ENCODE peak calls at places on chromosome 2, in eight cellular contexts. One of them, this sample, is unnamed.

GRCh38 chr2:112812318-112813042 is 24.1 kb downstream of the IL1B start:
- DNase-seq in cardiac muscle cell: no peak
- DNase-seq in stomach: no peak
- DNase-seq in HuH-7: no peak
- DNase-seq in A549: no peak
- DNase-seq in mucosa of gallbladder: no peak
- DNase-seq in dorsolateral prefrontal cortex: no peak
- DNase-seq in left ventricle myocardium inferior: no peak
- DNase-seq in this sample: no peak

GRCh38 chr2:71778514-71779305 is 325.3 kb downstream of the DYSF start:
- DNase-seq in A549: no peak
- DNase-seq in dorsolateral prefrontal cortex: no peak
- DNase-seq in mucosa of gallbladder: no peak
- DNase-seq in HuH-7: no peak
- DNase-seq in stomach: no peak
- DNase-seq in left ventricle myocardium inferior: no peak
- DNase-seq in cardiac muscle cell: peak; percentile 24
- DNase-seq in this sample: no peak

GRCh38 chr2:174444761-174445160 is 42.1 kb downstream of the GPR155 start:
- DNase-seq in stomach: no peak
- DNase-seq in dorsolateral prefrontal cortex: no peak
- DNase-seq in mucosa of gallbladder: no peak
- DNase-seq in left ventricle myocardium inferior: no peak
- DNase-seq in HuH-7: no peak
- DNase-seq in A549: no peak
- DNase-seq in cardiac muscle cell: no peak
- DNase-seq in this sample: no peak

GRCh38 chr2:167787021-167787420 is 460.4 kb downstream of the STK39 start:
- DNase-seq in stomach: no peak
- DNase-seq in mucosa of gallbladder: peak; percentile 47
- DNase-seq in A549: no peak
- DNase-seq in dorsolateral prefrontal cortex: no peak
- DNase-seq in left ventricle myocardium inferior: no peak
- DNase-seq in cardiac muscle cell: no peak
- DNase-seq in HuH-7: peak; percentile 55
- DNase-seq in this sample: no peak

GRCh38 chr2:119429225-119430000 is 2.2 kb upstream of the TMEM37 start:
- DNase-seq in mucosa of gallbladder: peak; percentile 82
- DNase-seq in A549: no peak
- DNase-seq in stomach: no peak
- DNase-seq in dorsolateral prefrontal cortex: no peak
- DNase-seq in cardiac muscle cell: no peak
- DNase-seq in left ventricle myocardium inferior: no peak
- DNase-seq in HuH-7: no peak
- DNase-seq in this sample: no peak

GRCh38 chr2:174952607-174953006 is 52.6 kb downstream of the CHN1 start:
- DNase-seq in A549: no peak
- DNase-seq in cardiac muscle cell: no peak
- DNase-seq in stomach: no peak
- DNase-seq in mucosa of gallbladder: no peak
- DNase-seq in left ventricle myocardium inferior: no peak
- DNase-seq in dorsolateral prefrontal cortex: no peak
- DNase-seq in HuH-7: no peak
- DNase-seq in this sample: no peak

GRCh38 chr2:229725716-229726346 is 11.5 kb upstream of the DNER start:
- DNase-seq in mucosa of gallbladder: no peak
- DNase-seq in left ventricle myocardium inferior: no peak
- DNase-seq in A549: peak; percentile 62
- DNase-seq in dorsolateral prefrontal cortex: no peak
- DNase-seq in HuH-7: no peak
- DNase-seq in stomach: no peak
- DNase-seq in cardiac muscle cell: no peak
- DNase-seq in this sample: no peak

GRCh38 chr2:25559148-25559547 is 114.2 kb downstream of the DTNB start:
- DNase-seq in stomach: no peak
- DNase-seq in left ventricle myocardium inferior: no peak
- DNase-seq in HuH-7: no peak
- DNase-seq in cardiac muscle cell: no peak
- DNase-seq in dorsolateral prefrontal cortex: no peak
- DNase-seq in mucosa of gallbladder: no peak
- DNase-seq in A549: no peak
- DNase-seq in this sample: no peak

GRCh38 chr2:201057089-201057499 is 14.4 kb downstream of the HYCC2 start:
- DNase-seq in mucosa of gallbladder: no peak
- DNase-seq in A549: no peak
- DNase-seq in cardiac muscle cell: no peak
- DNase-seq in stomach: no peak
- DNase-seq in left ventricle myocardium inferior: no peak
- DNase-seq in dorsolateral prefrontal cortex: no peak
- DNase-seq in HuH-7: no peak
- DNase-seq in this sample: no peak

GRCh38 chr2:65186872-65187851 is 40.5 kb upstream of the ACTR2 start:
- DNase-seq in stomach: peak; percentile 88
- DNase-seq in A549: peak; percentile 88
- DNase-seq in mucosa of gallbladder: peak; percentile 86
- DNase-seq in cardiac muscle cell: peak; percentile 85
- DNase-seq in left ventricle myocardium inferior: peak; percentile 63
- DNase-seq in dorsolateral prefrontal cortex: peak; percentile 83
- DNase-seq in HuH-7: peak; percentile 78
- DNase-seq in this sample: peak; percentile 37

GRCh38 chr2:12834239-12834638 is 117.5 kb downstream of the TRIB2 start:
- DNase-seq in A549: no peak
- DNase-seq in left ventricle myocardium inferior: no peak
- DNase-seq in dorsolateral prefrontal cortex: no peak
- DNase-seq in stomach: no peak
- DNase-seq in HuH-7: no peak
- DNase-seq in mucosa of gallbladder: no peak
- DNase-seq in cardiac muscle cell: no peak
- DNase-seq in this sample: no peak

GRCh38 chr2:111884592-111884964 is 585 bp upstream of the ANAPC1 start:
- DNase-seq in mucosa of gallbladder: no peak
- DNase-seq in A549: no peak
- DNase-seq in stomach: no peak
- DNase-seq in HuH-7: no peak
- DNase-seq in cardiac muscle cell: no peak
- DNase-seq in left ventricle myocardium inferior: no peak
- DNase-seq in dorsolateral prefrontal cortex: no peak
- DNase-seq in this sample: no peak

GRCh38 chr2:10392100-10392499 is 56.0 kb downstream of the ODC1 start:
- DNase-seq in left ventricle myocardium inferior: no peak
- DNase-seq in A549: no peak
- DNase-seq in stomach: no peak
- DNase-seq in mucosa of gallbladder: no peak
- DNase-seq in HuH-7: no peak
- DNase-seq in cardiac muscle cell: no peak
- DNase-seq in dorsolateral prefrontal cortex: no peak
- DNase-seq in this sample: no peak

GRCh38 chr2:83578405-83578804 is 880.7 kb downstream of the SUCLG1 start:
- DNase-seq in cardiac muscle cell: no peak
- DNase-seq in HuH-7: no peak
- DNase-seq in stomach: no peak
- DNase-seq in dorsolateral prefrontal cortex: no peak
- DNase-seq in A549: no peak
- DNase-seq in mucosa of gallbladder: no peak
- DNase-seq in left ventricle myocardium inferior: no peak
- DNase-seq in this sample: no peak

GRCh38 chr2:48232351-48232750 is 297.6 kb upstream of the STON1 start:
- DNase-seq in mucosa of gallbladder: no peak
- DNase-seq in dorsolateral prefrontal cortex: no peak
- DNase-seq in left ventricle myocardium inferior: no peak
- DNase-seq in stomach: no peak
- DNase-seq in A549: no peak
- DNase-seq in HuH-7: no peak
- DNase-seq in cardiac muscle cell: no peak
- DNase-seq in this sample: no peak

GRCh38 chr2:9738718-9739496 is 104.4 kb upstream of the TAF1B start:
- DNase-seq in stomach: no peak
- DNase-seq in mucosa of gallbladder: no peak
- DNase-seq in HuH-7: no peak
- DNase-seq in left ventricle myocardium inferior: peak; percentile 33
- DNase-seq in A549: no peak
- DNase-seq in dorsolateral prefrontal cortex: no peak
- DNase-seq in cardiac muscle cell: no peak
- DNase-seq in this sample: no peak

GRCh38 chr2:163319006-163319405 is 416.8 kb downstream of the FIGN start:
- DNase-seq in A549: no peak
- DNase-seq in cardiac muscle cell: no peak
- DNase-seq in dorsolateral prefrontal cortex: no peak
- DNase-seq in mucosa of gallbladder: no peak
- DNase-seq in HuH-7: no peak
- DNase-seq in left ventricle myocardium inferior: no peak
- DNase-seq in stomach: no peak
- DNase-seq in this sample: no peak

GRCh38 chr2:222479855-222480254 is 55.5 kb downstream of the SGPP2 start:
- DNase-seq in dorsolateral prefrontal cortex: no peak
- DNase-seq in cardiac muscle cell: no peak
- DNase-seq in stomach: no peak
- DNase-seq in left ventricle myocardium inferior: no peak
- DNase-seq in HuH-7: no peak
- DNase-seq in A549: no peak
- DNase-seq in mucosa of gallbladder: no peak
- DNase-seq in this sample: no peak

GRCh38 chr2:58535994-58536393 is 294.9 kb upstream of the FANCL start:
- DNase-seq in left ventricle myocardium inferior: no peak
- DNase-seq in mucosa of gallbladder: no peak
- DNase-seq in HuH-7: no peak
- DNase-seq in cardiac muscle cell: peak; percentile 19
- DNase-seq in stomach: no peak
- DNase-seq in dorsolateral prefrontal cortex: no peak
- DNase-seq in A549: no peak
- DNase-seq in this sample: no peak

GRCh38 chr2:176648691-176649297 is 379.6 kb downstream of the MTX2 start:
- DNase-seq in dorsolateral prefrontal cortex: no peak
- DNase-seq in HuH-7: no peak
- DNase-seq in A549: no peak
- DNase-seq in mucosa of gallbladder: no peak
- DNase-seq in cardiac muscle cell: no peak
- DNase-seq in left ventricle myocardium inferior: no peak
- DNase-seq in stomach: no peak
- DNase-seq in this sample: no peak

GRCh38 chr2:120346034-120346666 is at the start of gene INHBB:
- DNase-seq in HuH-7: peak; percentile 40
- DNase-seq in dorsolateral prefrontal cortex: no peak
- DNase-seq in mucosa of gallbladder: no peak
- DNase-seq in cardiac muscle cell: peak; percentile 56
- DNase-seq in A549: no peak
- DNase-seq in left ventricle myocardium inferior: no peak
- DNase-seq in stomach: no peak
- DNase-seq in this sample: no peak

GRCh38 chr2:24947758-24948157 is 24.0 kb downstream of the DNAJC27 start:
- DNase-seq in stomach: no peak
- DNase-seq in dorsolateral prefrontal cortex: no peak
- DNase-seq in mucosa of gallbladder: no peak
- DNase-seq in left ventricle myocardium inferior: no peak
- DNase-seq in A549: no peak
- DNase-seq in HuH-7: no peak
- DNase-seq in cardiac muscle cell: no peak
- DNase-seq in this sample: no peak

GRCh38 chr2:241835605-241836004 is 23.1 kb downstream of the PDCD1 start:
- DNase-seq in A549: no peak
- DNase-seq in HuH-7: no peak
- DNase-seq in left ventricle myocardium inferior: no peak
- DNase-seq in stomach: no peak
- DNase-seq in dorsolateral prefrontal cortex: no peak
- DNase-seq in cardiac muscle cell: no peak
- DNase-seq in mucosa of gallbladder: no peak
- DNase-seq in this sample: no peak

GRCh38 chr2:220932041-220932440 is 640.1 kb downstream of the EPHA4 start:
- DNase-seq in A549: no peak
- DNase-seq in left ventricle myocardium inferior: no peak
- DNase-seq in dorsolateral prefrontal cortex: no peak
- DNase-seq in cardiac muscle cell: no peak
- DNase-seq in stomach: no peak
- DNase-seq in mucosa of gallbladder: no peak
- DNase-seq in HuH-7: no peak
- DNase-seq in this sample: no peak

GRCh38 chr2:37676274-37676673 is 4.8 kb upstream of the CDC42EP3 start:
- DNase-seq in left ventricle myocardium inferior: no peak
- DNase-seq in dorsolateral prefrontal cortex: no peak
- DNase-seq in A549: peak; percentile 47
- DNase-seq in stomach: no peak
- DNase-seq in cardiac muscle cell: no peak
- DNase-seq in HuH-7: no peak
- DNase-seq in mucosa of gallbladder: no peak
- DNase-seq in this sample: no peak

GRCh38 chr2:28344756-28345291 is 47.8 kb upstream of the FOSL2 start:
- DNase-seq in cardiac muscle cell: no peak
- DNase-seq in A549: no peak
- DNase-seq in HuH-7: no peak
- DNase-seq in left ventricle myocardium inferior: peak; percentile 11
- DNase-seq in stomach: no peak
- DNase-seq in dorsolateral prefrontal cortex: no peak
- DNase-seq in mucosa of gallbladder: no peak
- DNase-seq in this sample: no peak

GRCh38 chr2:8576525-8577157 is 105.2 kb upstream of the ID2 start:
- DNase-seq in dorsolateral prefrontal cortex: no peak
- DNase-seq in mucosa of gallbladder: no peak
- DNase-seq in HuH-7: no peak
- DNase-seq in cardiac muscle cell: no peak
- DNase-seq in A549: no peak
- DNase-seq in stomach: peak; percentile 29
- DNase-seq in left ventricle myocardium inferior: no peak
- DNase-seq in this sample: no peak

GRCh38 chr2:167678158-167678557 is 569.2 kb downstream of the STK39 start:
- DNase-seq in dorsolateral prefrontal cortex: no peak
- DNase-seq in left ventricle myocardium inferior: no peak
- DNase-seq in cardiac muscle cell: no peak
- DNase-seq in mucosa of gallbladder: no peak
- DNase-seq in A549: no peak
- DNase-seq in stomach: no peak
- DNase-seq in HuH-7: no peak
- DNase-seq in this sample: no peak

GRCh38 chr2:111155610-111156009 is 34.9 kb downstream of the BCL2L11 start:
- DNase-seq in HuH-7: no peak
- DNase-seq in stomach: no peak
- DNase-seq in A549: no peak
- DNase-seq in mucosa of gallbladder: no peak
- DNase-seq in left ventricle myocardium inferior: no peak
- DNase-seq in dorsolateral prefrontal cortex: no peak
- DNase-seq in cardiac muscle cell: no peak
- DNase-seq in this sample: no peak

GRCh38 chr2:203586696-203587095 is 51.6 kb upstream of the RAPH1 start:
- DNase-seq in dorsolateral prefrontal cortex: no peak
- DNase-seq in HuH-7: no peak
- DNase-seq in mucosa of gallbladder: no peak
- DNase-seq in left ventricle myocardium inferior: no peak
- DNase-seq in stomach: no peak
- DNase-seq in A549: no peak
- DNase-seq in cardiac muscle cell: no peak
- DNase-seq in this sample: no peak

GRCh38 chr2:187055463-187055862 is 206.5 kb upstream of the ZSWIM2 start:
- DNase-seq in left ventricle myocardium inferior: no peak
- DNase-seq in cardiac muscle cell: no peak
- DNase-seq in HuH-7: peak; percentile 12
- DNase-seq in stomach: no peak
- DNase-seq in dorsolateral prefrontal cortex: no peak
- DNase-seq in A549: no peak
- DNase-seq in mucosa of gallbladder: peak; percentile 35
- DNase-seq in this sample: no peak

GRCh38 chr2:110677080-110677479 is 783 bp downstream of the BUB1 start:
- DNase-seq in dorsolateral prefrontal cortex: no peak
- DNase-seq in mucosa of gallbladder: no peak
- DNase-seq in cardiac muscle cell: no peak
- DNase-seq in HuH-7: no peak
- DNase-seq in A549: no peak
- DNase-seq in stomach: no peak
- DNase-seq in left ventricle myocardium inferior: no peak
- DNase-seq in this sample: no peak

GRCh38 chr2:66494708-66495107 is 59.8 kb downstream of the MEIS1 start:
- DNase-seq in stomach: peak; percentile 76
- DNase-seq in dorsolateral prefrontal cortex: no peak
- DNase-seq in cardiac muscle cell: no peak
- DNase-seq in A549: no peak
- DNase-seq in HuH-7: peak; percentile 23
- DNase-seq in left ventricle myocardium inferior: no peak
- DNase-seq in mucosa of gallbladder: peak; percentile 69
- DNase-seq in this sample: no peak

GRCh38 chr2:188811522-188811921 is 162.7 kb upstream of the COL3A1 start:
- DNase-seq in left ventricle myocardium inferior: no peak
- DNase-seq in stomach: no peak
- DNase-seq in cardiac muscle cell: no peak
- DNase-seq in A549: no peak
- DNase-seq in HuH-7: no peak
- DNase-seq in dorsolateral prefrontal cortex: no peak
- DNase-seq in mucosa of gallbladder: no peak
- DNase-seq in this sample: no peak